ENCODE peak calls at places on chromosomes 12 and 14, in nine cellular contexts. O is ovary; W is CD4-positive, CD25-positive, alpha-beta regulatory T cell; S is sigmoid colon; T is H9; P is CD8-positive, alpha-beta T cell; H is lower lobe of right lung; X is tibial nerve; E is A673. R is an unnamed sample. For H3K9me3, H3K27me3 and H3K4me1, the result is how much of the 10 kb centered on the place peaks cover.

GRCh38 chr14:22939684-22940083 is 10.5 kb upstream of the PRMT5 start:
- DNase-seq in T (no peak), O (no peak), H (no peak), W (no peak), X (no peak), S (no peak), P (no peak), E (no peak), R (no peak)

GRCh38 chr12:56836317-56836716 is 73.2 kb downstream of the HSD17B6 start:
- DNase-seq in X (no peak), P (no peak), E (peak), W (no peak), H (peak), S (peak), O (no peak), T (no peak), R (peak)

GRCh38 chr14:49770212-49770817 is 2.4 kb downstream of the KLHDC2 start:
- DNase-seq in T (no peak), W (no peak), E (no peak), S (no peak), O (no peak), X (no peak), P (no peak), H (no peak), R (no peak)

GRCh38 chr12:2282321-2282720 is 229.5 kb downstream of the CACNA1C start:
- DNase-seq in S (no peak), H (no peak), O (no peak), E (no peak), W (no peak), T (peak), X (no peak), P (no peak), R (no peak)

GRCh38 chr14:93984987-93985410 is 8.6 kb upstream of the ASB2 start:
- DNase-seq in S (peak), H (peak), E (peak), O (no peak), W (no peak), P (no peak), T (peak), X (no peak), R (no peak)

GRCh38 chr12:11855993-11856374 is 206.5 kb downstream of the ETV6 start:
- DNase-seq in O (no peak), T (no peak), S (no peak), E (no peak), H (no peak), X (no peak), W (no peak), P (no peak), R (no peak)

GRCh38 chr14:76133103-76133502 is 18.6 kb upstream of the GPATCH2L start:
- DNase-seq in H (no peak), O (no peak), S (no peak), X (no peak), T (peak), E (peak), P (no peak), W (no peak), R (no peak)

GRCh38 chr14:51507556-51508511 is 143.9 kb upstream of the FRMD6 start:
- DNase-seq in T (no peak), S (peak), W (no peak), H (no peak), P (no peak), X (peak), E (peak), O (peak), R (peak)

GRCh38 chr12:78007173-78007572 is 176.5 kb downstream of the NAV3 start:
- DNase-seq in S (no peak), T (no peak), W (no peak), P (no peak), E (no peak), H (no peak), O (no peak), X (no peak), R (no peak)

GRCh38 chr12:110079477-110080400 is 31.4 kb upstream of the C12orf76 start:
- DNase-seq in H (peak), S (peak), X (peak), O (no peak), W (peak), T (no peak), P (peak), E (no peak), R (peak)

GRCh38 chr12:1820191-1820599 is at the start of gene LRTM2:
- DNase-seq in E (no peak), T (no peak), S (no peak), O (no peak), W (no peak), H (no peak), X (no peak), P (no peak), R (no peak)

GRCh38 chr14:20092050-20092449 is 18.5 kb upstream of the OR4K17 start:
- DNase-seq in T (no peak), X (no peak), E (no peak), O (no peak), H (no peak), S (no peak), P (no peak), W (no peak), R (no peak)

DNA sequence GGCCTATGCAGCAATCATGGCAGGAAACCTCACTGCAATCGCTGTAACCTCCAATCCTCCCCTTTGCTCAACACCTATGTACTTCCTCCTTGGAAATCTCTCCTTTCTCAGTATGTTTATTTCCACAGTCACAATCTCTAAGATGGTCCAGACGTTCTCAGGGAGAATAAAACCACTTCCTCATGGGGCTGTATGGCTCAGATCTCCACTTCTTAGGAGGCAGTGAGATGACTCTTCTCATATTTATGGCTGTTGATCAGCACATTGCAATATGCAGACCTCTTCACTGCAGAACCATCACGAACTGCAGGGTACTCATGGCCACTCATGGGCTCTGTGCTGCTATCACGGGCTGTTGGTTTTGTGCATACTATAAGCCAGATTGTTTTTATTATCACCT is 17.1 kb upstream of the OR4K17 start:
- DNase-seq in P (no peak), T (no peak), H (no peak), W (no peak), S (no peak), O (no peak), X (no peak), E (no peak), R (no peak)
- H3K9me3 ChIP-seq in P (under half), T (half or more), H (under half), W (under half), S (under half), O (under half), X (under half), E (under half), R (under half)

DNA sequence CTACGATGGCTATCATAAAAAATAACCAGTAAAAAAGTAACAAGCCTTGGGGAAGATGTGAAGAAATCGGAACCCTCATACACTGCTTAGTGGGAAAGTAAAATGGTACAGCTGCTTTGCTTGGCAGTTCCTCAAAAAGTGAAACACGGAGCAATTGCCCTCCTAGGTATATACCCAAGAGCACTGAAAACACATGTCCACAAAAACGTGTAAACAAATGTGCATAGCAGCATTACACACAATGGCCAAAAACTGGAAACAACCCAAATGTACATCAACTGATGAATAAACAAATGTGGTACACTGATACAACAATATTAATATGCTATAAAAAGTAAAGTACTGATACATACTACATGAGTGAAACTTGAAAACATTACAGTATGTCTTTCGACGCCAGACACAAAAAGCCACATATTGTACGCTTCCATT is 1.2 kb downstream of the SLC41A2 start:
- DNase-seq in S (no peak), O (no peak), W (no peak), P (no peak), T (no peak), H (no peak), E (no peak), X (no peak), R (no peak)
- H3K27me3 ChIP-seq in S (under half), O (under half), W (under half), P (under half), T (under half), H (under half), E (half or more), X (under half), R (half or more)

GRCh38 chr12:68856510-68856909 is 48.5 kb downstream of the MDM2 start:
- DNase-seq in T (no peak), W (no peak), E (no peak), S (no peak), P (no peak), X (no peak), O (no peak), H (no peak), R (no peak)

GRCh38 chr12:68854078-68854468 is 46.1 kb downstream of the MDM2 start:
- DNase-seq in H (no peak), E (no peak), O (no peak), P (no peak), X (no peak), W (no peak), S (no peak), T (no peak), R (no peak)

GRCh38 chr12:68855111-68855510 is 47.1 kb downstream of the MDM2 start:
- DNase-seq in P (no peak), T (no peak), E (no peak), O (no peak), H (no peak), S (no peak), W (no peak), X (no peak), R (no peak)

GRCh38 chr12:68854554-68854953 is 46.6 kb downstream of the MDM2 start:
- DNase-seq in X (no peak), S (no peak), E (no peak), P (no peak), T (no peak), H (no peak), W (no peak), O (no peak), R (no peak)

GRCh38 chr12:68855771-68856170 is 47.8 kb downstream of the MDM2 start:
- DNase-seq in X (no peak), S (no peak), E (no peak), P (no peak), H (no peak), T (no peak), W (no peak), O (no peak), R (no peak)
- H3K4me1 ChIP-seq in X (under half), S (under half), E (under half), P (under half), H (under half), T (under half), W (under half), O (under half), R (under half)

GRCh38 chr14:19771895-19772430 is 1.3 kb upstream of the OR4M1 start:
- DNase-seq in H (no peak), W (no peak), P (no peak), X (no peak), T (no peak), S (no peak), O (no peak), E (no peak), R (no peak)

GRCh38 chr14:19775587-19775986 is 2.3 kb downstream of the OR4M1 start:
- DNase-seq in E (no peak), T (no peak), P (no peak), X (no peak), H (no peak), W (no peak), O (no peak), S (no peak), R (no peak)
- H3K9me3 ChIP-seq in E (under half), T (half or more), P (under half), X (under half), H (under half), W (under half), O (under half), S (under half), R (under half)

GRCh38 chr14:71931492-71932228 is 569 bp upstream of the RGS6 start:
- DNase-seq in T (no peak), O (no peak), P (no peak), W (no peak), X (peak), H (peak), E (peak), S (no peak), R (no peak)

GRCh38 chr14:71932229-71932951 is at the start of gene RGS6:
- DNase-seq in X (no peak), S (no peak), H (peak), E (peak), T (peak), O (no peak), W (peak), P (no peak), R (peak)

GRCh38 chr14:71933026-71933587 is 878 bp downstream of the RGS6 start:
- DNase-seq in S (no peak), H (no peak), W (peak), E (peak), X (peak), O (no peak), T (peak), P (no peak), R (no peak)
- H3K27me3 ChIP-seq in S (under half), H (under half), W (under half), E (half or more), X (under half), O (under half), T (under half), P (under half), R (half or more)

GRCh38 chr12:15720299-15720698 is 68.9 kb downstream of the EPS8 start:
- DNase-seq in X (no peak), O (no peak), P (no peak), S (no peak), E (no peak), W (no peak), T (no peak), H (no peak), R (no peak)

GRCh38 chr12:15717940-15718567 is 71.1 kb downstream of the EPS8 start:
- DNase-seq in S (no peak), H (no peak), O (no peak), W (no peak), X (no peak), P (no peak), T (no peak), E (no peak), R (no peak)

GRCh38 chr12:15719230-15719629 is 70.0 kb downstream of the EPS8 start:
- DNase-seq in W (no peak), E (no peak), S (no peak), T (no peak), H (no peak), X (no peak), P (no peak), O (no peak), R (no peak)

GRCh38 chr12:15722951-15723350 is 66.2 kb downstream of the EPS8 start:
- DNase-seq in S (no peak), X (no peak), E (no peak), W (no peak), O (no peak), T (no peak), P (no peak), H (no peak), R (no peak)

DNA sequence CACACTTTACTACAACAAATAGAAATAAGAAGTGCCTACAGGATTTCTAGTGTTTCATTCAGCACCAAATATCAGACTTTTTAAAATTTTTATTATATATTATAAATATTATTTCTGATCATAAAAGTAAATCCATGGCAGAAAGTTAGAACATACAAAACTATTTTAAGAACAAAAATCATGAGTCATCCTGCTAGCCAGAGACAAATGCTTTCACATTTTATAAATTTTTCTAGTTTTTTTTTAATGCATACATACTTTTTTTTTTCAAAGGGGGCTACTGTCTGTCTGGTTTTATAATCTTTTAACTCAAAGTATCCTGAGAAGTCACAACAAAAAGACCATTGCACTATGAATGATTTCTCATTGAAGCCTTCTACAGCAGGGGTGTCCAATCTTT is 67.5 kb downstream of the EPS8 start:
- DNase-seq in O (no peak), P (no peak), X (no peak), H (no peak), T (no peak), E (no peak), S (no peak), W (no peak), R (no peak)
- H3K4me1 ChIP-seq in O (under half), P (under half), X (under half), H (under half), T (under half), E (under half), S (half or more), W (under half), R (under half)

GRCh38 chr14:84084056-84084590 is 1445.8 kb upstream of the FLRT2 start:
- DNase-seq in X (no peak), P (no peak), S (no peak), O (no peak), E (no peak), T (no peak), W (no peak), H (no peak), R (no peak)
- H3K9me3 ChIP-seq in X (under half), P (under half), S (under half), O (under half), E (under half), T (under half), W (under half), H (under half), R (under half)

GRCh38 chr12:113515082-113515856 is 43.6 kb upstream of the LHX5 start:
- DNase-seq in S (no peak), E (no peak), X (no peak), H (no peak), T (peak), P (no peak), W (no peak), O (no peak), R (no peak)
- H3K27me3 ChIP-seq in S (half or more), E (half or more), X (under half), H (half or more), T (under half), P (under half), W (under half), O (under half), R (half or more)

R was measured in left lung.